ENCODE peak calls at places on chromosomes 16 and 17, in four cellular contexts. H is Peyer's patch, R is transverse colon, N is PC-3. P is an unnamed sample.
A peak's percentile ranks its signal among the peaks of the same experiment; 100 is the strongest.

GRCh38 chr16:57998992-57999365 is 1.5 kb downstream of the ZNF319 start:
- DNase-seq in H (no peak), R (no peak), N (no peak), P (no peak)

GRCh38 chr17:50955667-50956120 is 89.5 kb upstream of the TOB1 start:
- DNase-seq in H (no peak), R (no peak), N (no peak), P (no peak)

GRCh38 chr16:19135201-19135838 is 21.6 kb downstream of the ITPRIPL2 start:
- DNase-seq in H (no peak), R (no peak), N (no peak), P (no peak)

GRCh38 chr17:16428098-16428882 is 12.9 kb downstream of the TRPV2 start:
- DNase-seq in H (peak; percentile 44), R (peak; percentile 67), N (peak; percentile 57), P (peak; percentile 73)

GRCh38 chr17:29622337-29623282 is at the start of gene CORO6:
- DNase-seq in H (peak; percentile 55), R (peak; percentile 47), N (no peak), P (peak; percentile 32)

GRCh38 chr17:44773140-44773539 is 14.4 kb downstream of the ADAM11 start:
- DNase-seq in H (no peak), R (no peak), N (no peak), P (no peak)

GRCh38 chr16:84749815-84750214 is 50.0 kb downstream of the USP10 start:
- DNase-seq in H (no peak), R (no peak), N (no peak), P (no peak)

GRCh38 chr17:39192901-39193300 is 4.6 kb downstream of the CACNB1 start:
- DNase-seq in H (no peak), R (no peak), N (no peak), P (no peak)

GRCh38 chr17:14374268-14374667 is 73.4 kb downstream of the HS3ST3B1 start:
- DNase-seq in H (no peak), R (no peak), N (no peak), P (no peak)

GRCh38 chr17:44220211-44221071 is 966 bp upstream of the UBTF start:
- DNase-seq in H (peak; percentile 52), R (peak; percentile 42), N (peak; percentile 48), P (peak; percentile 48)

GRCh38 chr17:5182597-5183409 is 8.9 kb downstream of the ZNF594 start:
- DNase-seq in H (no peak), R (no peak), N (no peak), P (no peak)

GRCh38 chr17:5179003-5179402 is 12.7 kb downstream of the ZNF594 start:
- DNase-seq in H (no peak), R (no peak), N (no peak), P (no peak)

GRCh38 chr17:5181509-5182305 is 10.0 kb downstream of the ZNF594 start:
- DNase-seq in H (no peak), R (no peak), N (no peak), P (no peak)

GRCh38 chr17:5183410-5183793 is 8.3 kb downstream of the ZNF594 start:
- DNase-seq in H (no peak), R (no peak), N (no peak), P (no peak)

GRCh38 chr17:5184284-5184683 is 7.4 kb downstream of the ZNF594 start:
- DNase-seq in H (no peak), R (no peak), N (no peak), P (no peak)
- H3K9me3 ChIP-seq in H (peaks cover 78% of the 10 kb centered on the region), R (peaks cover 95% of the 10 kb centered on the region), N (peaks cover 38% of the 10 kb centered on the region), P (peaks cover 9% of the 10 kb centered on the region)

GRCh38 chr17:1197781-1198490 is 18.2 kb upstream of the ABR start:
- DNase-seq in H (peak; percentile 92), R (peak; percentile 82), N (no peak), P (peak; percentile 73)

GRCh38 chr17:1196946-1197345 is 17.2 kb upstream of the ABR start:
- DNase-seq in H (no peak), R (no peak), N (no peak), P (no peak)

GRCh38 chr17:1201132-1201702 is 21.4 kb upstream of the ABR start:
- DNase-seq in H (peak; percentile 83), R (no peak), N (no peak), P (peak; percentile 63)

GRCh38 chr17:1200440-1200839 is 20.7 kb upstream of the ABR start:
- DNase-seq in H (no peak), R (no peak), N (no peak), P (no peak)

GRCh38 chr17:1197379-1197778 is 17.6 kb upstream of the ABR start:
- DNase-seq in H (peak; percentile 33), R (no peak), N (no peak), P (no peak)
- H3K4me1 ChIP-seq in H (peaks cover 29% of the 10 kb centered on the region), R (peaks cover 14% of the 10 kb centered on the region), N (peaks cover 4% of the 10 kb centered on the region), P (no peaks in the 10 kb centered on the region)

DNA sequence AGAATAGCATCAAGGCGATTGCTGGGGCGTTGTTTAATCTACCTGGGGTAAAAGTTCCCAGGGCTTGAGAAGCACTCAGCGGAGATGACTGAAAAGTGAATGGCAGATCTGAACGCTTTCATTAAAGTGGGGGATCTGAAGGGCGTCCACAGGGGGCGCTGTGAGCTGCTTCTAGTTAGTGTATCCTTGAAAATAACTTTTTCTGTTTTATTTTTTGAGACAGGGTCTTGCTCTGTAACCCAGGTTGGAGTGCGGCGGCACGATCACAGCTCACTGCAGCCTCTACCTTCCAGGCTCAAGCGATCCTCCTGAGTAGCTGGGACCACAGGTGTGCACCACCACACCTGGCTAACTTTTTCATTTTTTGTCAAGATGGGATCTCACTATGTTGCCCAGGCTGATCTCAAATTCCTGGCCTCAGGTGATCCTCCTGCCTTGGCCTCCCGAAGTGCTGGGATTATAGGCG is 360.4 kb downstream of the SEC14L1 start:
- DNase-seq in H (no peak), R (peak; percentile 6), N (peak; percentile 40), P (no peak)
- H3K36me3 ChIP-seq in H (peaks cover 58% of the 10 kb centered on the region), R (peaks cover 15% of the 10 kb centered on the region), N (peaks cover 33% of the 10 kb centered on the region), P (peaks cover 6% of the 10 kb centered on the region)

DNA sequence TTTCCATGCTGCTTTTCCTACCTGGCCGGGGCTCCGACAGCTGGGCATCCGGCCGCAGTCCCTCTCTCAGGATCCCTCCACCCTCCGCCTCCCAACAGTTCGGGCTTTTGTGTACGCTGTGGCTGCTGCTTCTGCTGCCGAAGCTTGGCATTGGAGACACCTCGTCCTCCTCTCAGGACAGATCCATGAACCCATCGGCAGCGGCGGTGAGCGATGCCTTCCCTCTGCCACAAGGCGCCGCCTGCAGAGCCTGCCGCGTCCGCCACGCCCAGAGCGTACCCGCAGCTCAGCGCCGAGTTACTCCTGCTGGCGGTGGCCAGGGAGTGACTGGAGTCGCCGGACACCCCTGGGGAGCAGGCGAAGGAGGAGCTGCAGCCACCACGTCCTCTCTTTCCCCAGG is 2032.8 kb downstream of the TP53TG3F start:
- DNase-seq in H (no peak), R (no peak), N (no peak), P (no peak)
- H3K9me3 ChIP-seq in H (no peaks in the 10 kb centered on the region), R (peaks cover 2% of the 10 kb centered on the region), N (peaks cover 13% of the 10 kb centered on the region), P (peaks cover 2% of the 10 kb centered on the region)

GRCh38 chr16:70686376-70687171 is 721 bp upstream of the MTSS2 start:
- DNase-seq in H (no peak), R (no peak), N (no peak), P (no peak)
- H3K4me1 ChIP-seq in H (peaks cover 82% of the 10 kb centered on the region), R (peaks cover 80% of the 10 kb centered on the region), N (peaks cover 18% of the 10 kb centered on the region), P (peaks cover 3% of the 10 kb centered on the region)

GRCh38 chr16:9219811-9220210 is 128.4 kb downstream of the HAPSTR1 start:
- DNase-seq in H (no peak), R (no peak), N (no peak), P (no peak)
- H3K36me3 ChIP-seq in H (no peaks in the 10 kb centered on the region), R (no peaks in the 10 kb centered on the region), N (no peaks in the 10 kb centered on the region), P (no peaks in the 10 kb centered on the region)

DNA sequence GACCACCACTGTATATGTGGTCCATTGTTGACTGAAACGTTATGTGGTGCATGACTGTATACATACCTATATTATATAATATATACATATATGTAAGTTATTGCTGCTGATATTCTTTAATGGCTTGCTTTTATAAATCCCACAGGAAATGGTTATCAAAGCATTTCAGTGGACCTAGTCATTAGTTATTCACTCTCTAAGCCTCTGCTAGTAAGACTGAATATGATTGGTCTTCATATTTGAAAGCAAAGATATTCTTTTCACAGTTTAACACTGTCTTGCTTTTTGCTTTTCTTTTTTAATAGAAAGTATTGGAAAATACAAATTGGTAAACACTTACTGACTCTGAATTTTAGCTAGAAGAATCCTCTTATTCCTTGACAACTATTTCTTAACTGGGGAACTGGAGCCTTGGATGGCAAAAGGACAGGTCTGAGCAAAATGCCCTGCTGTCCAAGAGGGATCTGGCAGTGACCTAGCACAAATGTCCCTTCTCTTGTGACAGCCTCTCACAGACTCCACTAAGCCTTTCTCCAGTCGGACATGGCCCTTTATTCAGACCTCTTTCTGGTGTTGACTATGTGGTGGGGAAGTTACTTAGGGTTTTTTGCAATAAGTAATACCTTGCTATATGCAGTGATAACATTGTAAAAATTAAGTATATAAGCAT is 14.7 kb upstream of the MYH2 start:
- DNase-seq in H (no peak), R (no peak), N (no peak), P (no peak)
- H3K9me3 ChIP-seq in H (no peaks in the 10 kb centered on the region), R (no peaks in the 10 kb centered on the region), N (no peaks in the 10 kb centered on the region), P (no peaks in the 10 kb centered on the region)

GRCh38 chr16:87466975-87467501 is 25.8 kb downstream of the ZCCHC14 start:
- DNase-seq in H (no peak), R (no peak), N (no peak), P (no peak)

GRCh38 chr16:87465306-87465705 is 27.5 kb downstream of the ZCCHC14 start:
- DNase-seq in H (peak; percentile 24), R (peak; percentile 70), N (peak; percentile 84), P (peak; percentile 70)

GRCh38 chr16:87461466-87461975 is 31.3 kb downstream of the ZCCHC14 start:
- DNase-seq in H (peak; percentile 45), R (peak; percentile 93), N (peak; percentile 95), P (peak; percentile 99)

GRCh38 chr16:87464691-87465300 is 28.0 kb downstream of the ZCCHC14 start:
- DNase-seq in H (peak; percentile 42), R (peak; percentile 66), N (peak; percentile 61), P (peak; percentile 66)

DNA sequence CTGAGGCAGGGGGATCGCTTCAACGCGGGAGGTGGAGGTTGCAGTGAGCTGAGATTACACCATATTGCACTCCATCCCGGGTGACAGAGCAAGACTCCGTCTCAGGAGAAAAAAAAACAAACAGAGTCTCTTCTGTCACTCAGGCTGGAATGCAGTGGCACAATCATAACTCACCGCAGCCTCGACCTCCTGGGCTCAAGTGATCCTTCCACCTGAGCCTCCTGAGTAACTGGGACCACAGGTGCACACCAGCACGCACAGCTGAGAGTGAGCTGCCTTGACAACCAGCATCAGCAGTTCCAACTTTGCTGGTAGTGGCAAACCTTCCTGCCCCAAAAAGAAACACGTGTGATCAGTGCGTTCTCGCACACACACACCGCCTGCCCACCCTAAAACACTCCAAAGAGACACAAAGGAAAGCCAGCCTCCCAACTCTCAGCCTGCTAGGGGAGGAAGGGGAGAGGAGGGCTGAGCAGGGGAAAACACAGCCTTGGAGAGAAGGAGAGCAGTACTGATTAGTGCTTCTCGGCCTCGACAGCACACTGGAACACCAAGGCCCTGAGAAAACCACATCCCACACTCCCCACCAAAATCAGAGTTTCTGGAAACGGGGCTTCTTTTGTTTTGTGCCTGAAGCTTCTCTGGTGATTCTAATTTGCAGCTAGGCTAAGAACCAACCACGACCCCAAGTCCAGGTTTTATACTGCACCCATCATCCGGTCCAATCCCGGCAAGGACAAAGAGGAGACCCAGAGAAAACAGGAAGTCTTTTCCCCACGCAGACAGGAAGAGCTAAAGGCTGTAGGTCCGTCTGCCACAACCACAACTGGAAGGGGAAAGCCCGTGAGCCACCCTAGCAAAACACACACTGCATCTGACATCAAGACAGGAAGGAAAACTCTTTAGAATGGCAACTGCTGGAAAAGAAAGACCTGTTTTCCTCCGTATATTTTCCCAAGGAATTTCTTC is 28.8 kb downstream of the ZCCHC14 start:
- DNase-seq in H (no peak), R (peak; percentile 31), N (peak; percentile 38), P (no peak)
- H3K4me1 ChIP-seq in H (peaks cover 57% of the 10 kb centered on the region), R (peaks cover 47% of the 10 kb centered on the region), N (peaks cover 36% of the 10 kb centered on the region), P (peaks cover 17% of the 10 kb centered on the region)

P was measured in small intestine.